ENCODE peak calls at places on chromosomes 12 and 14, in nine cellular contexts. L is spleen, C is MCF 10A, M is astrocyte of the spinal cord, T is Panc1, N is fibroblast of mammary gland, R is cardiac fibroblast, I is upper lobe of right lung, O is IMR-90. S is an unnamed sample.
A peak's percentile ranks its signal among the peaks of the same experiment; 100 is the strongest.

GRCh38 chr12:116066381-116067230 is 210.9 kb downstream of the MED13L start:
- DNase-seq in L (peak; percentile 80), C (peak; percentile 55), M (no peak), T (peak; percentile 18), N (peak; percentile 60), R (peak; percentile 65), I (no peak), O (peak; percentile 48), S (no peak)

GRCh38 chr14:90278199-90279175 is 22.1 kb downstream of the PSMC1 start:
- DNase-seq in L (no peak), C (no peak), M (no peak), T (no peak), N (no peak), R (no peak), I (peak; percentile 49), O (no peak), S (no peak)

GRCh38 chr14:52325126-52325525 is 11.0 kb downstream of the PTGER2 start:
- DNase-seq in L (no peak), C (peak; percentile 83), M (peak; percentile 71), T (no peak), N (peak; percentile 43), R (no peak), I (no peak), O (peak; percentile 25), S (no peak)

GRCh38 chr12:79560165-79560889 is 130.4 kb downstream of the PAWR start:
- DNase-seq in L (no peak), C (no peak), M (no peak), T (no peak), N (no peak), R (no peak), I (no peak), O (no peak), S (no peak)

GRCh38 chr12:90166012-90166411 is 457.4 kb upstream of the ATP2B1 start:
- DNase-seq in L (no peak), C (no peak), M (no peak), T (no peak), N (no peak), R (no peak), I (no peak), O (no peak), S (no peak)

GRCh38 chr12:110355080-110355479 is 48.4 kb downstream of the ANAPC7 start:
- DNase-seq in L (no peak), C (peak; percentile 47), M (no peak), T (peak; percentile 13), N (no peak), R (no peak), I (no peak), O (no peak), S (no peak)

GRCh38 chr14:50338547-50338946 is 26.4 kb downstream of the DMAC2L start:
- DNase-seq in L (no peak), C (no peak), M (no peak), T (no peak), N (no peak), R (no peak), I (no peak), O (no peak), S (no peak)

GRCh38 chr14:59905193-59905592 is 14.8 kb upstream of the LRRC9 start:
- DNase-seq in L (no peak), C (peak; percentile 44), M (peak; percentile 38), T (no peak), N (peak; percentile 55), R (peak; percentile 13), I (no peak), O (peak; percentile 13), S (no peak)

GRCh38 chr12:6536894-6537579 is 2.7 kb downstream of the GAPDH start:
- DNase-seq in L (no peak), C (peak; percentile 16), M (no peak), T (no peak), N (no peak), R (peak; percentile 29), I (no peak), O (no peak), S (no peak)

GRCh38 chr12:50088577-50089335 is 3.6 kb downstream of the SMARCD1 start:
- DNase-seq in L (peak; percentile 13), C (peak; percentile 73), M (peak; percentile 53), T (no peak), N (peak; percentile 59), R (peak; percentile 66), I (no peak), O (peak; percentile 46), S (no peak)

GRCh38 chr12:52246720-52247621 is 13.9 kb downstream of the KRT7 start:
- DNase-seq in L (no peak), C (peak; percentile 24), M (no peak), T (no peak), N (no peak), R (no peak), I (no peak), O (no peak), S (no peak)

GRCh38 chr12:89951050-89951693 is 242.5 kb upstream of the ATP2B1 start:
- DNase-seq in L (no peak), C (peak; percentile 81), M (peak; percentile 60), T (no peak), N (peak; percentile 49), R (peak; percentile 50), I (no peak), O (peak; percentile 84), S (no peak)

GRCh38 chr14:99722741-99723140 is 38.6 kb downstream of the CYP46A1 start:
- DNase-seq in L (peak; percentile 25), C (no peak), M (no peak), T (no peak), N (no peak), R (no peak), I (peak; percentile 17), O (no peak), S (no peak)

GRCh38 chr14:99732436-99733220 is 48.5 kb downstream of the CYP46A1 start:
- DNase-seq in L (peak; percentile 69), C (no peak), M (no peak), T (no peak), N (no peak), R (no peak), I (peak; percentile 62), O (no peak), S (no peak)

GRCh38 chr12:120327593-120327992 is at the start of gene PLA2G1B:
- DNase-seq in L (no peak), C (no peak), M (no peak), T (no peak), N (no peak), R (no peak), I (no peak), O (no peak), S (no peak)

GRCh38 chr14:22848391-22849164 is 12.2 kb downstream of the MMP14 start:
- DNase-seq in L (peak; percentile 81), C (no peak), M (peak; percentile 95), T (no peak), N (peak; percentile 98), R (peak; percentile 90), I (peak; percentile 69), O (peak; percentile 92), S (no peak)

GRCh38 chr12:110546339-110546738 is 36.8 kb downstream of the PPTC7 start:
- DNase-seq in L (no peak), C (peak; percentile 91), M (peak; percentile 92), T (no peak), N (peak; percentile 96), R (peak; percentile 94), I (no peak), O (peak; percentile 94), S (no peak)

GRCh38 chr14:61543946-61544345 is 151.4 kb upstream of the HIF1A start:
- DNase-seq in L (no peak), C (no peak), M (no peak), T (no peak), N (no peak), R (no peak), I (no peak), O (no peak), S (no peak)

GRCh38 chr12:14185441-14186192 is 179.9 kb upstream of the ATF7IP start:
- DNase-seq in L (no peak), C (peak; percentile 61), M (peak; percentile 34), T (peak; percentile 10), N (peak; percentile 44), R (peak; percentile 51), I (no peak), O (peak; percentile 38), S (no peak)

DNA sequence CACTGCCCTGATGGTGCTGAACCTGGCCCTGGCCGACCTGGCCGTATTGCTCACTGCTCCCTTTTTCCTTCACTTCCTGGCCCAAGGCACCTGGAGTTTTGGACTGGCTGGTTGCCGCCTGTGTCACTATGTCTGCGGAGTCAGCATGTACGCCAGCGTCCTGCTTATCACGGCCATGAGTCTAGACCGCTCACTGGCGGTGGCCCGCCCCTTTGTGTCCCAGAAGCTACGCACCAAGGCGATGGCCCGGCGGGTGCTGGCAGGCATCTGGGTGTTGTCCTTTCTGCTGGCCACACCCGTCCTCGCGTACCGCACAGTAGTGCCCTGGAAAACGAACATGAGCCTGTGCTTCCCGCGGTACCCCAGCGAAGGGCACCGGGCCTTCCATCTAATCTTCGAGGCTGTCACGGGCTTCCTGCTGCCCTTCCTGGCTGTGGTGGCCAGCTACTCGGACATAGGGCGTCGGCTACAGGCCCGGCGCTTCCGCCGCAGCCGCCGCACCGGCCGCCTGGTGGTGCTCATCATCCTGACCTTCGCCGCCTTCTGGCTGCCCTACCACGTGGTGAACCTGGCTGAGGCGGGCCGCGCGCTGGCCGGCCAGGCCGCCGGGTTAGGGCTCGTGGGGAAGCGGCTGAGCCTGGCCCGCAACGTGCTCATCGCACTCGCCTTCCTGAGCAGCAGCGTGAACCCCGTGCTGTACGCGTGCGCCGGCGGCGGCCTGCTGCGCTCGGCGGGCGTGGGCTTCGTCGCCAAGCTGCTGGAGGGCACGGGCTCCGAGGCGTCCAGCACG is 4.7 kb downstream of the LTB4R start:
- DNase-seq in L (peak; percentile 93), C (no peak), M (no peak), T (no peak), N (peak; percentile 19), R (peak; percentile 19), I (peak; percentile 75), O (no peak), S (no peak)
- TF ChIP-seq CTCF in L (peak; percentile 41), C (no peak), M (peak; percentile 8), T (no peak), N (no peak), R (no peak), I (peak; percentile 38), O (peak; percentile 9), S (no peak)

GRCh38 chr12:113152835-113153814 is 3.6 kb downstream of the CFAP73 start:
- DNase-seq in L (peak; percentile 86), C (peak; percentile 76), M (peak; percentile 76), T (peak; percentile 47), N (peak; percentile 70), R (peak; percentile 75), I (peak; percentile 88), O (peak; percentile 65), S (peak; percentile 79)
- TF ChIP-seq CTCF in L (peak; percentile 35), C (peak; percentile 38), M (peak; percentile 55), T (peak; percentile 88), N (peak; percentile 38), R (peak; percentile 43), I (peak; percentile 47), O (peak; percentile 48), S (peak; percentile 32)

GRCh38 chr12:69580074-69580473 is 5.2 kb upstream of the CCT2 start:
- DNase-seq in L (no peak), C (no peak), M (no peak), T (no peak), N (no peak), R (no peak), I (no peak), O (no peak), S (no peak)
- TF ChIP-seq CTCF in L (no peak), C (no peak), M (no peak), T (no peak), N (no peak), R (no peak), I (no peak), O (no peak), S (no peak)

DNA sequence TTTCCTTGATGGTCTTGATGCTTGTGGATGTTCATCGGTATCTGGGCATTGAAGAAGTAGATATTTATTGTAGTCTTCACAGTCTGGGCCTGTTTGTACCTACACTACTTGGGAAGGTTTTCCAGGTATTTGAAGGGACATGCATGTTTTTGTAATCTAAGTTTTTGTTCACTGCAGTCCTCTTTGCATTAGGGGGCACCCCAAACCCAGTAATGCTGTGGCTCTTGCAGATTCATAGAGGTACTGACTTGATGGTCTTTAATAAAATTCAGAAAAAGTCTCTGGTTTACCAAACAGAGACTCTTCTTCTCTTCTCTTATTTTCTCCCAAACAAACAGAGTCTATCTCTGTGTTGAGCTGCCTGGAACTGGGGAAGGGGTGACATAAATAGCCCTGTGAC is 150.9 kb upstream of the SLC16A7 start:
- DNase-seq in L (no peak), C (peak; percentile 23), M (peak; percentile 9), T (no peak), N (peak; percentile 50), R (peak; percentile 58), I (no peak), O (peak; percentile 15), S (no peak)
- TF ChIP-seq CTCF in L (peak; percentile 21), C (peak; percentile 40), M (peak; percentile 26), T (no peak), N (peak; percentile 37), R (peak; percentile 25), I (peak; percentile 41), O (peak; percentile 51), S (peak; percentile 1)